ENCODE peak calls at places on chromosome 4, in seven cellular contexts. X is neuronal stem cell; D is fibroblast of pulmonary artery; K is NCI-H446 treated with DMSO at 0.1 percent for 48 hours; Y is stimulated activated CD8-positive, alpha-beta memory T cell treated with anti-CD3 and anti-CD28 coated beads, Interleukin-12 subunit alpha, Interleukin-12 subunit beta, amount 100 ng/mL, for 4 hours; I is NCI-H2029; U is NCI-H1417. H is an unnamed sample.
A peak's percentile ranks its signal among the peaks of the same experiment; 100 is the strongest.

GRCh38 chr4:65669008-65669971 is 999 bp downstream of the EPHA5 start:
- DNase-seq in D (peak; percentile 47), Y (no peak), X (peak; percentile 23), U (peak; percentile 15), K (no peak), I (no peak), H (no peak)

GRCh38 chr4:15327311-15328298 is 100.2 kb upstream of the C1QTNF7 start:
- DNase-seq in Y (no peak), D (peak; percentile 39), I (no peak), X (no peak), K (no peak), U (no peak), H (no peak)

GRCh38 chr4:155761047-155761446 is 2.2 kb downstream of the GUCY1B1 start:
- DNase-seq in U (no peak), I (no peak), D (no peak), Y (no peak), K (no peak), X (no peak), H (no peak)

GRCh38 chr4:185128272-185129119 is 14.6 kb upstream of the SLC25A4 start:
- DNase-seq in I (no peak), X (peak; percentile 52), U (no peak), Y (no peak), D (peak; percentile 18), K (no peak), H (no peak)

GRCh38 chr4:112895785-112896184 is 153.7 kb upstream of the ANK2 start:
- DNase-seq in D (no peak), U (no peak), Y (no peak), X (peak; percentile 49), K (peak; percentile 17), I (no peak), H (no peak)

GRCh38 chr4:64598068-64598467 is 188.8 kb upstream of the TECRL start:
- DNase-seq in X (no peak), U (no peak), Y (no peak), I (no peak), K (no peak), D (no peak), H (no peak)

GRCh38 chr4:26786916-26787315 is 73.7 kb upstream of the STIM2 start:
- DNase-seq in X (no peak), D (no peak), U (no peak), I (no peak), Y (no peak), K (no peak), H (no peak)

GRCh38 chr4:7757501-7758443 is 181.9 kb downstream of the AFAP1 start:
- DNase-seq in Y (no peak), D (no peak), K (no peak), I (no peak), X (peak; percentile 30), U (no peak), H (peak; percentile 68)

GRCh38 chr4:110637408-110638131 is 14.7 kb upstream of the PITX2 start:
- DNase-seq in U (no peak), K (no peak), X (peak; percentile 30), I (no peak), D (no peak), Y (no peak), H (no peak)

GRCh38 chr4:13504374-13504773 is 20.2 kb upstream of the RAB28 start:
- DNase-seq in Y (no peak), D (no peak), X (no peak), I (no peak), U (no peak), K (no peak), H (no peak)

GRCh38 chr4:845233-845835 is 19.4 kb upstream of the CPLX1 start:
- DNase-seq in X (no peak), K (no peak), U (no peak), I (no peak), D (peak; percentile 33), Y (no peak), H (no peak)

GRCh38 chr4:2745981-2746806 is 9.9 kb downstream of the TNIP2 start:
- DNase-seq in D (peak; percentile 45), I (no peak), K (no peak), X (no peak), U (no peak), Y (peak; percentile 79), H (no peak)

GRCh38 chr4:186798951-186799659 is 75.4 kb upstream of the FAT1 start:
- DNase-seq in K (no peak), D (peak; percentile 80), X (no peak), Y (no peak), U (no peak), I (no peak), H (no peak)